ENCODE peak calls at places on chromosomes 4 and X, in six cellular contexts. One of them, this sample, is unnamed.

GRCh38 chr4:98447648-98448047 is 186.5 kb downstream of the RAP1GDS1 start:
- DNase-seq in sigmoid colon: no peak
- DNase-seq in stomach: no peak
- DNase-seq in GM12878: no peak
- DNase-seq in suprapubic skin: no peak
- DNase-seq in upper lobe of left lung: no peak
- DNase-seq in this sample: peak

GRCh38 chrX:154354516-154354915 is 19.9 kb downstream of the FLNA start:
- DNase-seq in upper lobe of left lung: no peak
- DNase-seq in GM12878: no peak
- DNase-seq in stomach: no peak
- DNase-seq in sigmoid colon: no peak
- DNase-seq in suprapubic skin: no peak
- DNase-seq in this sample: no peak

GRCh38 chr4:96162631-96163030 is 322.7 kb downstream of the PDHA2 start:
- DNase-seq in suprapubic skin: no peak
- DNase-seq in upper lobe of left lung: no peak
- DNase-seq in sigmoid colon: no peak
- DNase-seq in GM12878: no peak
- DNase-seq in stomach: no peak
- DNase-seq in this sample: no peak

GRCh38 chrX:20067709-20068315 is 48.9 kb downstream of the MAP7D2 start:
- DNase-seq in stomach: peak
- DNase-seq in upper lobe of left lung: no peak
- DNase-seq in GM12878: no peak
- DNase-seq in sigmoid colon: peak
- DNase-seq in suprapubic skin: peak
- DNase-seq in this sample: peak

GRCh38 chr4:110196206-110196870 is 2.1 kb downstream of the ELOVL6 start:
- DNase-seq in GM12878: no peak
- DNase-seq in suprapubic skin: peak
- DNase-seq in sigmoid colon: peak
- DNase-seq in upper lobe of left lung: peak
- DNase-seq in stomach: peak
- DNase-seq in this sample: peak

GRCh38 chr4:25075851-25076250 is 45.1 kb upstream of the LGI2 start:
- DNase-seq in suprapubic skin: no peak
- DNase-seq in upper lobe of left lung: no peak
- DNase-seq in stomach: no peak
- DNase-seq in sigmoid colon: no peak
- DNase-seq in GM12878: no peak
- DNase-seq in this sample: no peak

GRCh38 chr4:78222575-78223186 is 165.6 kb downstream of the FRAS1 start:
- DNase-seq in upper lobe of left lung: no peak
- DNase-seq in sigmoid colon: no peak
- DNase-seq in suprapubic skin: no peak
- DNase-seq in stomach: no peak
- DNase-seq in GM12878: no peak
- DNase-seq in this sample: no peak

GRCh38 chr4:114464873-114465272 is 133.7 kb upstream of the UGT8 start:
- DNase-seq in sigmoid colon: no peak
- DNase-seq in GM12878: no peak
- DNase-seq in stomach: no peak
- DNase-seq in suprapubic skin: no peak
- DNase-seq in upper lobe of left lung: no peak
- DNase-seq in this sample: no peak

GRCh38 chrX:146056511-146057081 is 239.0 kb downstream of the SLITRK2 start:
- DNase-seq in sigmoid colon: no peak
- DNase-seq in stomach: no peak
- DNase-seq in suprapubic skin: no peak
- DNase-seq in GM12878: no peak
- DNase-seq in upper lobe of left lung: no peak
- DNase-seq in this sample: no peak

GRCh38 chrX:1323315-1323714 is 13.3 kb upstream of the IL3RA start:
- DNase-seq in GM12878: peak
- DNase-seq in suprapubic skin: no peak
- DNase-seq in upper lobe of left lung: no peak
- DNase-seq in sigmoid colon: no peak
- DNase-seq in stomach: peak
- DNase-seq in this sample: peak

GRCh38 chrX:129618997-129619396 is 35.8 kb downstream of the APLN start:
- DNase-seq in suprapubic skin: no peak
- DNase-seq in upper lobe of left lung: no peak
- DNase-seq in stomach: peak
- DNase-seq in sigmoid colon: no peak
- DNase-seq in GM12878: no peak
- DNase-seq in this sample: peak

GRCh38 chr4:8472689-8473197 is 32.2 kb downstream of the TRMT44 start:
- DNase-seq in suprapubic skin: no peak
- DNase-seq in upper lobe of left lung: peak
- DNase-seq in stomach: no peak
- DNase-seq in GM12878: no peak
- DNase-seq in sigmoid colon: peak
- DNase-seq in this sample: no peak

GRCh38 chrX:149461746-149462145 is 43.4 kb downstream of the IDS start:
- DNase-seq in stomach: no peak
- DNase-seq in suprapubic skin: no peak
- DNase-seq in upper lobe of left lung: no peak
- DNase-seq in GM12878: no peak
- DNase-seq in sigmoid colon: no peak
- DNase-seq in this sample: no peak

DNA sequence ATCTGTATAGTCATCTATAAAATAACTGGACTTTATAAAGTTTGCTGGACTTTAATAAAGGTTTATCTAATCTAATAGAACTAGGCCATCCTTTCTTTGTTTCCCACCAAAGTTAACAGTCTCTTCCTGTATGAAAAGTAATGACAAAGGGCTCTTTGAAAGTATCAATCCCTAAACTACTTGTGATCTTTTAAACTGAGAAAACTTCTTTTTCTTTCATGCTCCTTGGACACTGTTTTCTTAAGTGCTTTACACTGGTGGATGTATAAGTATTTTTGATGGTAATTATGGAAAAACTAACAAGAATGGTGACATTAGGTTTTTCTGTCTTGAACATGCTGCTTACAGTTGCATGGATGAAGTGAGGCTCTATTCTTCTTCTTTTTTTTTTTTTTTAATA is 2.4 kb upstream of the ZFX start:
- DNase-seq in suprapubic skin: no peak
- DNase-seq in GM12878: no peak
- DNase-seq in stomach: no peak
- DNase-seq in sigmoid colon: no peak
- DNase-seq in upper lobe of left lung: no peak
- DNase-seq in this sample: no peak
- H3K27ac ChIP-seq in suprapubic skin: peak
- H3K27ac ChIP-seq in GM12878: peak
- H3K27ac ChIP-seq in stomach: peak
- H3K27ac ChIP-seq in sigmoid colon: peak
- H3K27ac ChIP-seq in upper lobe of left lung: peak
- H3K27ac ChIP-seq in this sample: peak

DNA sequence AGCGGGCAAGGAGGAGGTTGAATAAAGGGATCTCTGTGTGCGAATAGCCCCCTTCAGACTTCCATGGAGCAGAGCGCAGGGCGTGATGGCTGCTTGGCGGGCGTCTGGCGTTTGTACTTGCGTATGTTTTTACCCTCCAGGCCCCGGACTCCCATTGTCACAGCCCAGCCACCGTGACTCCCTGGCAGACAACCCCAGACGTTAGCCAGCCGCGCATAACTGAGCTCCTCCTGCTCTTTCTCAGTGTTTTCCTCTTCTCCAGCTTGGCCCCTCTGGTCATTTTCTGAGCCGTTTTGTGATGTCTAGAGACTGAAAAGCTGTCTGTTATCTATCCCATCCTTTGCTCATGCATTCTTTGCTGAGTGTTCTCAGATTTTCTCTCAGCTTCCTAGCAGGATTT is 54.3 kb downstream of the IGFBP7 start:
- DNase-seq in suprapubic skin: no peak
- DNase-seq in stomach: no peak
- DNase-seq in GM12878: no peak
- DNase-seq in upper lobe of left lung: peak
- DNase-seq in sigmoid colon: peak
- DNase-seq in this sample: peak
- TF ChIP-seq EP300 in suprapubic skin: no peak
- TF ChIP-seq EP300 in stomach: no peak
- TF ChIP-seq EP300 in GM12878: no peak
- TF ChIP-seq EP300 in upper lobe of left lung: no peak
- TF ChIP-seq EP300 in sigmoid colon: no peak
- TF ChIP-seq EP300 in this sample: no peak

GRCh38 chr4:130639871-130640270 is 1543.9 kb downstream of the C4orf33 start:
- DNase-seq in sigmoid colon: no peak
- DNase-seq in stomach: no peak
- DNase-seq in upper lobe of left lung: no peak
- DNase-seq in suprapubic skin: no peak
- DNase-seq in GM12878: no peak
- DNase-seq in this sample: no peak

GRCh38 chr4:130636486-130636885 is 1540.5 kb downstream of the C4orf33 start:
- DNase-seq in stomach: no peak
- DNase-seq in suprapubic skin: no peak
- DNase-seq in sigmoid colon: no peak
- DNase-seq in GM12878: no peak
- DNase-seq in upper lobe of left lung: no peak
- DNase-seq in this sample: no peak

GRCh38 chr4:130640583-130640982 is 1544.6 kb downstream of the C4orf33 start:
- DNase-seq in upper lobe of left lung: no peak
- DNase-seq in sigmoid colon: no peak
- DNase-seq in suprapubic skin: no peak
- DNase-seq in stomach: no peak
- DNase-seq in GM12878: no peak
- DNase-seq in this sample: no peak
- TF ChIP-seq POLR2AphosphoS5 in upper lobe of left lung: no peak
- TF ChIP-seq POLR2AphosphoS5 in sigmoid colon: no peak
- TF ChIP-seq POLR2AphosphoS5 in suprapubic skin: no peak
- TF ChIP-seq POLR2AphosphoS5 in stomach: no peak
- TF ChIP-seq POLR2AphosphoS5 in GM12878: no peak
- TF ChIP-seq POLR2AphosphoS5 in this sample: no peak

GRCh38 chr4:71709961-71710360 is 73.9 kb downstream of the GC start:
- DNase-seq in suprapubic skin: no peak
- DNase-seq in sigmoid colon: no peak
- DNase-seq in stomach: no peak
- DNase-seq in GM12878: no peak
- DNase-seq in upper lobe of left lung: no peak
- DNase-seq in this sample: peak
- H3K27ac ChIP-seq in suprapubic skin: no peak
- H3K27ac ChIP-seq in sigmoid colon: no peak
- H3K27ac ChIP-seq in stomach: no peak
- H3K27ac ChIP-seq in GM12878: no peak
- H3K27ac ChIP-seq in upper lobe of left lung: no peak
- H3K27ac ChIP-seq in this sample: peak

GRCh38 chr4:40056722-40057539 is at the start of gene N4BP2:
- DNase-seq in stomach: peak
- DNase-seq in upper lobe of left lung: peak
- DNase-seq in GM12878: peak
- DNase-seq in sigmoid colon: peak
- DNase-seq in suprapubic skin: peak
- DNase-seq in this sample: peak

GRCh38 chr4:40058121-40058520 is 1.5 kb downstream of the N4BP2 start:
- DNase-seq in stomach: no peak
- DNase-seq in upper lobe of left lung: no peak
- DNase-seq in sigmoid colon: no peak
- DNase-seq in GM12878: no peak
- DNase-seq in suprapubic skin: no peak
- DNase-seq in this sample: no peak

GRCh38 chr4:40055873-40056721 is 553 bp upstream of the N4BP2 start:
- DNase-seq in suprapubic skin: peak
- DNase-seq in GM12878: no peak
- DNase-seq in upper lobe of left lung: peak
- DNase-seq in stomach: peak
- DNase-seq in sigmoid colon: peak
- DNase-seq in this sample: peak

GRCh38 chr4:40058854-40059253 is 2.2 kb downstream of the N4BP2 start:
- DNase-seq in GM12878: no peak
- DNase-seq in stomach: no peak
- DNase-seq in sigmoid colon: no peak
- DNase-seq in suprapubic skin: no peak
- DNase-seq in upper lobe of left lung: no peak
- DNase-seq in this sample: no peak

GRCh38 chr4:40057540-40058091 is 966 bp downstream of the N4BP2 start:
- DNase-seq in suprapubic skin: peak
- DNase-seq in sigmoid colon: peak
- DNase-seq in GM12878: peak
- DNase-seq in stomach: peak
- DNase-seq in upper lobe of left lung: no peak
- DNase-seq in this sample: peak
- TF ChIP-seq EP300 in suprapubic skin: no peak
- TF ChIP-seq EP300 in sigmoid colon: no peak
- TF ChIP-seq EP300 in GM12878: no peak
- TF ChIP-seq EP300 in stomach: no peak
- TF ChIP-seq EP300 in upper lobe of left lung: no peak
- TF ChIP-seq EP300 in this sample: no peak

GRCh38 chr4:112426416-112426815 is 89.6 kb downstream of the NEUROG2 start:
- DNase-seq in stomach: no peak
- DNase-seq in GM12878: no peak
- DNase-seq in upper lobe of left lung: no peak
- DNase-seq in suprapubic skin: no peak
- DNase-seq in sigmoid colon: no peak
- DNase-seq in this sample: no peak
- TF ChIP-seq POLR2AphosphoS5 in stomach: no peak
- TF ChIP-seq POLR2AphosphoS5 in GM12878: no peak
- TF ChIP-seq POLR2AphosphoS5 in upper lobe of left lung: no peak
- TF ChIP-seq POLR2AphosphoS5 in suprapubic skin: no peak
- TF ChIP-seq POLR2AphosphoS5 in sigmoid colon: no peak
- TF ChIP-seq POLR2AphosphoS5 in this sample: no peak

GRCh38 chr4:37687175-37687525 is 974 bp upstream of the RELL1 start:
- DNase-seq in stomach: no peak
- DNase-seq in upper lobe of left lung: no peak
- DNase-seq in GM12878: no peak
- DNase-seq in sigmoid colon: no peak
- DNase-seq in suprapubic skin: no peak
- DNase-seq in this sample: no peak
- H3K27ac ChIP-seq in stomach: peak
- H3K27ac ChIP-seq in upper lobe of left lung: peak
- H3K27ac ChIP-seq in GM12878: no peak
- H3K27ac ChIP-seq in sigmoid colon: peak
- H3K27ac ChIP-seq in suprapubic skin: peak
- H3K27ac ChIP-seq in this sample: peak

DNA sequence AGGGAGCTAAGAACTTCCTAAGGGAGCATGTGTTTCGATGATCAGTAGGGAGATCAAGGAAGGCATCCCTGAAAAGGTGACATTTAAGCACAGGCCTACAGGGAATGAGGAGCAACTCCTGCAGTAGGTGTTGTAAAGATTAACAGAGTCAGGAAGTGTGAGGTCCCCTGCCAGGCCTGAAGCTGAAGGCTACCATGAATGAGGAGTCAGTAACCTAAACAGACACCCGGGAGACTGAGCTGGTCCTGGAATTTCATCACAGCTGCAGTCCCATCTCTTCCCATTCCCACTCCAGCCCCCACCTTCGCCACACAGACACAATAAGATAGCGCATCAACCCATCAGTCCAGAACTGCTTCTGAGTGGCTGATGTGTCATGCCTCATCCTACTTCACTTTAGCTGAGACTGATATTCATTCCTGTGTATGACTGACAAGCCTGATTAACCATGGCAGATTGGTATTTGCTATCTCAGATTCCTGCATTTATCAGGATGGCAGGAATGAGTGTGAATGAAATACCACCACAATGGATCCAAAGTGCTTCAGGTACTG is 27.0 kb upstream of the EFNB1 start:
- DNase-seq in stomach: no peak
- DNase-seq in GM12878: no peak
- DNase-seq in suprapubic skin: no peak
- DNase-seq in sigmoid colon: no peak
- DNase-seq in upper lobe of left lung: no peak
- DNase-seq in this sample: no peak
- TF ChIP-seq EP300 in stomach: no peak
- TF ChIP-seq EP300 in GM12878: no peak
- TF ChIP-seq EP300 in suprapubic skin: no peak
- TF ChIP-seq EP300 in sigmoid colon: no peak
- TF ChIP-seq EP300 in upper lobe of left lung: no peak
- TF ChIP-seq EP300 in this sample: no peak